ENCODE peak calls at places on chromosomes 4 and X, in seven cellular contexts. One of them, this sample, is unnamed.

GRCh38 chr4:46123872-46124755 is at the start of gene GABRG1:
- DNase-seq in fibroblast of pulmonary artery: no peak
- DNase-seq in uterus: no peak
- DNase-seq in mucosa of descending colon: no peak
- DNase-seq in osteoblast: peak; percentile 6
- DNase-seq in right atrium auricular region: no peak
- DNase-seq in OCI-LY7: no peak
- DNase-seq in this sample: no peak

GRCh38 chr4:28677808-28678207 is 1817.2 kb downstream of the STIM2 start:
- DNase-seq in uterus: no peak
- DNase-seq in osteoblast: no peak
- DNase-seq in mucosa of descending colon: no peak
- DNase-seq in right atrium auricular region: no peak
- DNase-seq in fibroblast of pulmonary artery: no peak
- DNase-seq in OCI-LY7: no peak
- DNase-seq in this sample: no peak

GRCh38 chr4:163392328-163392727 is 48.6 kb downstream of the NPY5R start:
- DNase-seq in right atrium auricular region: no peak
- DNase-seq in osteoblast: no peak
- DNase-seq in fibroblast of pulmonary artery: peak; percentile 50
- DNase-seq in OCI-LY7: no peak
- DNase-seq in mucosa of descending colon: no peak
- DNase-seq in uterus: no peak
- DNase-seq in this sample: no peak

GRCh38 chrX:19852014-19853005 is 35.1 kb downstream of the SH3KBP1 start:
- DNase-seq in right atrium auricular region: no peak
- DNase-seq in OCI-LY7: no peak
- DNase-seq in fibroblast of pulmonary artery: peak; percentile 70
- DNase-seq in mucosa of descending colon: no peak
- DNase-seq in uterus: peak; percentile 19
- DNase-seq in osteoblast: no peak
- DNase-seq in this sample: peak; percentile 78

GRCh38 chrX:140764401-140764919 is 54.9 kb downstream of the LINC00632 start:
- DNase-seq in fibroblast of pulmonary artery: peak; percentile 60
- DNase-seq in mucosa of descending colon: peak; percentile 41
- DNase-seq in right atrium auricular region: no peak
- DNase-seq in osteoblast: no peak
- DNase-seq in uterus: peak; percentile 21
- DNase-seq in OCI-LY7: no peak
- DNase-seq in this sample: peak; percentile 51

GRCh38 chr4:2799971-2800690 is 7.2 kb downstream of the SH3BP2 start:
- DNase-seq in right atrium auricular region: no peak
- DNase-seq in osteoblast: peak; percentile 68
- DNase-seq in mucosa of descending colon: peak; percentile 67
- DNase-seq in uterus: no peak
- DNase-seq in fibroblast of pulmonary artery: no peak
- DNase-seq in OCI-LY7: no peak
- DNase-seq in this sample: no peak

GRCh38 chrX:120752431-120753128 is 122.7 kb upstream of the C1GALT1C1 start:
- DNase-seq in fibroblast of pulmonary artery: no peak
- DNase-seq in OCI-LY7: peak; percentile 50
- DNase-seq in mucosa of descending colon: no peak
- DNase-seq in right atrium auricular region: no peak
- DNase-seq in uterus: peak; percentile 17
- DNase-seq in osteoblast: no peak
- DNase-seq in this sample: no peak

GRCh38 chrX:121832446-121832845 is 785.0 kb downstream of the GLUD2 start:
- DNase-seq in OCI-LY7: no peak
- DNase-seq in osteoblast: no peak
- DNase-seq in uterus: no peak
- DNase-seq in fibroblast of pulmonary artery: peak; percentile 19
- DNase-seq in mucosa of descending colon: no peak
- DNase-seq in right atrium auricular region: no peak
- DNase-seq in this sample: peak; percentile 5

GRCh38 chr4:88005086-88005485 is 2.3 kb upstream of the PKD2 start:
- DNase-seq in right atrium auricular region: no peak
- DNase-seq in osteoblast: peak; percentile 84
- DNase-seq in uterus: peak; percentile 45
- DNase-seq in fibroblast of pulmonary artery: peak; percentile 28
- DNase-seq in OCI-LY7: no peak
- DNase-seq in mucosa of descending colon: no peak
- DNase-seq in this sample: peak; percentile 92

GRCh38 chr4:125582302-125582701 is 267.5 kb downstream of the FAT4 start:
- DNase-seq in right atrium auricular region: no peak
- DNase-seq in osteoblast: no peak
- DNase-seq in fibroblast of pulmonary artery: peak; percentile 35
- DNase-seq in uterus: no peak
- DNase-seq in OCI-LY7: no peak
- DNase-seq in mucosa of descending colon: no peak
- DNase-seq in this sample: no peak

GRCh38 chr4:84502333-84502954 is 3.4 kb upstream of the NKX6-1 start:
- DNase-seq in OCI-LY7: no peak
- DNase-seq in fibroblast of pulmonary artery: no peak
- DNase-seq in osteoblast: no peak
- DNase-seq in right atrium auricular region: no peak
- DNase-seq in uterus: no peak
- DNase-seq in mucosa of descending colon: no peak
- DNase-seq in this sample: no peak

GRCh38 chr4:177093964-177094363 is 215.7 kb upstream of the NEIL3 start:
- DNase-seq in fibroblast of pulmonary artery: no peak
- DNase-seq in uterus: no peak
- DNase-seq in OCI-LY7: no peak
- DNase-seq in osteoblast: no peak
- DNase-seq in right atrium auricular region: no peak
- DNase-seq in mucosa of descending colon: no peak
- DNase-seq in this sample: peak; percentile 44

GRCh38 chr4:166594326-166594946 is 639.9 kb downstream of the SPOCK3 start:
- DNase-seq in OCI-LY7: peak; percentile 0
- DNase-seq in uterus: no peak
- DNase-seq in right atrium auricular region: no peak
- DNase-seq in osteoblast: peak; percentile 77
- DNase-seq in mucosa of descending colon: no peak
- DNase-seq in fibroblast of pulmonary artery: peak; percentile 74
- DNase-seq in this sample: peak; percentile 76

GRCh38 chr4:2696423-2696822 is 59.7 kb downstream of the TNIP2 start:
- DNase-seq in osteoblast: no peak
- DNase-seq in fibroblast of pulmonary artery: no peak
- DNase-seq in mucosa of descending colon: peak; percentile 70
- DNase-seq in right atrium auricular region: no peak
- DNase-seq in uterus: no peak
- DNase-seq in OCI-LY7: peak; percentile 98
- DNase-seq in this sample: no peak

GRCh38 chrX:55057691-55058249 is 17.1 kb upstream of the PAGE2B start:
- DNase-seq in uterus: no peak
- DNase-seq in osteoblast: no peak
- DNase-seq in OCI-LY7: peak; percentile 32
- DNase-seq in fibroblast of pulmonary artery: peak; percentile 62
- DNase-seq in mucosa of descending colon: no peak
- DNase-seq in right atrium auricular region: no peak
- DNase-seq in this sample: peak; percentile 56

GRCh38 chrX:7278356-7278755 is 130.4 kb upstream of the PUDP start:
- DNase-seq in mucosa of descending colon: no peak
- DNase-seq in right atrium auricular region: no peak
- DNase-seq in fibroblast of pulmonary artery: no peak
- DNase-seq in uterus: no peak
- DNase-seq in osteoblast: no peak
- DNase-seq in OCI-LY7: no peak
- DNase-seq in this sample: no peak

GRCh38 chrX:105282077-105282476 is 61.6 kb upstream of the TEX13A start:
- DNase-seq in right atrium auricular region: no peak
- DNase-seq in OCI-LY7: no peak
- DNase-seq in mucosa of descending colon: no peak
- DNase-seq in uterus: no peak
- DNase-seq in osteoblast: no peak
- DNase-seq in fibroblast of pulmonary artery: peak; percentile 34
- DNase-seq in this sample: no peak

GRCh38 chr4:118344801-118345200 is 8.0 kb downstream of the PRSS12 start:
- DNase-seq in OCI-LY7: no peak
- DNase-seq in osteoblast: no peak
- DNase-seq in fibroblast of pulmonary artery: no peak
- DNase-seq in right atrium auricular region: no peak
- DNase-seq in mucosa of descending colon: no peak
- DNase-seq in uterus: no peak
- DNase-seq in this sample: no peak

GRCh38 chr4:95167809-95168208 is 381.0 kb downstream of the UNC5C start:
- DNase-seq in right atrium auricular region: no peak
- DNase-seq in OCI-LY7: peak; percentile 50
- DNase-seq in fibroblast of pulmonary artery: peak; percentile 11
- DNase-seq in mucosa of descending colon: no peak
- DNase-seq in uterus: no peak
- DNase-seq in osteoblast: peak; percentile 55
- DNase-seq in this sample: no peak

GRCh38 chrX:18542131-18542530 is 116.7 kb downstream of the CDKL5 start:
- DNase-seq in OCI-LY7: no peak
- DNase-seq in fibroblast of pulmonary artery: no peak
- DNase-seq in right atrium auricular region: no peak
- DNase-seq in osteoblast: no peak
- DNase-seq in mucosa of descending colon: no peak
- DNase-seq in uterus: no peak
- DNase-seq in this sample: no peak

GRCh38 chrX:109857898-109858297 is 124.8 kb upstream of the ACSL4 start:
- DNase-seq in uterus: no peak
- DNase-seq in mucosa of descending colon: no peak
- DNase-seq in fibroblast of pulmonary artery: peak; percentile 68
- DNase-seq in osteoblast: no peak
- DNase-seq in OCI-LY7: no peak
- DNase-seq in right atrium auricular region: no peak
- DNase-seq in this sample: peak; percentile 80

GRCh38 chr4:158490629-158491028 is 31.1 kb upstream of the RXFP1 start:
- DNase-seq in uterus: no peak
- DNase-seq in osteoblast: no peak
- DNase-seq in mucosa of descending colon: no peak
- DNase-seq in right atrium auricular region: no peak
- DNase-seq in OCI-LY7: no peak
- DNase-seq in fibroblast of pulmonary artery: no peak
- DNase-seq in this sample: no peak

GRCh38 chrX:79140731-79141130 is 3.8 kb upstream of the GPR174 start:
- DNase-seq in uterus: no peak
- DNase-seq in mucosa of descending colon: no peak
- DNase-seq in osteoblast: no peak
- DNase-seq in fibroblast of pulmonary artery: no peak
- DNase-seq in right atrium auricular region: no peak
- DNase-seq in OCI-LY7: no peak
- DNase-seq in this sample: no peak

GRCh38 chr4:8045909-8046308 is 106.2 kb upstream of the AFAP1 start:
- DNase-seq in fibroblast of pulmonary artery: no peak
- DNase-seq in mucosa of descending colon: no peak
- DNase-seq in osteoblast: peak; percentile 18
- DNase-seq in right atrium auricular region: no peak
- DNase-seq in uterus: no peak
- DNase-seq in OCI-LY7: no peak
- DNase-seq in this sample: no peak

GRCh38 chr4:8046925-8047541 is 107.4 kb upstream of the AFAP1 start:
- DNase-seq in right atrium auricular region: no peak
- DNase-seq in uterus: no peak
- DNase-seq in OCI-LY7: no peak
- DNase-seq in fibroblast of pulmonary artery: no peak
- DNase-seq in mucosa of descending colon: no peak
- DNase-seq in osteoblast: peak; percentile 5
- DNase-seq in this sample: no peak

GRCh38 chr4:8043596-8043995 is 103.9 kb upstream of the AFAP1 start:
- DNase-seq in fibroblast of pulmonary artery: no peak
- DNase-seq in OCI-LY7: no peak
- DNase-seq in uterus: no peak
- DNase-seq in right atrium auricular region: no peak
- DNase-seq in osteoblast: peak; percentile 51
- DNase-seq in mucosa of descending colon: no peak
- DNase-seq in this sample: no peak

GRCh38 chr4:8044244-8044643 is 104.6 kb upstream of the AFAP1 start:
- DNase-seq in fibroblast of pulmonary artery: no peak
- DNase-seq in OCI-LY7: no peak
- DNase-seq in osteoblast: peak; percentile 37
- DNase-seq in right atrium auricular region: no peak
- DNase-seq in uterus: no peak
- DNase-seq in mucosa of descending colon: no peak
- DNase-seq in this sample: no peak

GRCh38 chr4:8044699-8045098 is 105.0 kb upstream of the AFAP1 start:
- DNase-seq in OCI-LY7: no peak
- DNase-seq in uterus: no peak
- DNase-seq in mucosa of descending colon: no peak
- DNase-seq in right atrium auricular region: no peak
- DNase-seq in fibroblast of pulmonary artery: no peak
- DNase-seq in osteoblast: peak; percentile 65
- DNase-seq in this sample: no peak
- H3K4me3 ChIP-seq in OCI-LY7: no peak overlapping the region
- H3K4me3 ChIP-seq in uterus: no peak overlapping the region
- H3K4me3 ChIP-seq in mucosa of descending colon: no peak overlapping the region
- H3K4me3 ChIP-seq in right atrium auricular region: no peak overlapping the region
- H3K4me3 ChIP-seq in fibroblast of pulmonary artery: no peak overlapping the region
- H3K4me3 ChIP-seq in osteoblast: no peak overlapping the region
- H3K4me3 ChIP-seq in this sample: no peak overlapping the region

DNA sequence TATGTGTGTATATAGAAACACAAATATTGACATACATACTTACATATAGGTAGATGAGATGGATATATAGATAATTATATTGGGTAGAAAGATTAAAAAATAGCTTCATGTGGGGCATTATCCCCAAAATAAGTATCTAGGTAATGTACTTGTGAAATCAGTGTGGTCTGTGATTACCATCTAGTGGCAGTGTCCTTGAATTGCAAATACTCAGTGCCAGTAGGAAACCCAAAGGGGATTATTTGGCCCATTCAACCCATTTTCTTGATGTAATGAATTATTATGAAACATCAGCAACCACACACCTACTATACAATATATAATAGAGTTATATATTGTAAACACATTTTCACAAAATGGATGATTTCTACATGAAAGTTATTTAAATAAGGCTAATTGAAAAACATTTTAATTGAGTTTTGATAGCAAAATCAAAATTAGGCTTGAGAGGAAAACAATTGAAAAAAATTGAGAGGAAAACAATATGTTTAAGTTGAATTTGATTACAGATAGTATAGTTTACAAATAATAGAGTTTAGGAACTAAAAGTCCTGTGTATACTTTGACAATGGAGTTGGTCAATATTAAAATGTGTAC is 389.4 kb downstream of the GALNTL6 start:
- DNase-seq in fibroblast of pulmonary artery: peak; percentile 46
- DNase-seq in right atrium auricular region: no peak
- DNase-seq in uterus: no peak
- DNase-seq in mucosa of descending colon: no peak
- DNase-seq in osteoblast: no peak
- DNase-seq in OCI-LY7: peak; percentile 31
- DNase-seq in this sample: peak; percentile 8
- TF ChIP-seq CTCF in fibroblast of pulmonary artery: peak; percentile 48
- TF ChIP-seq CTCF in right atrium auricular region: no peak
- TF ChIP-seq CTCF in uterus: no peak
- TF ChIP-seq CTCF in mucosa of descending colon: no peak
- TF ChIP-seq CTCF in osteoblast: peak; percentile 34
- TF ChIP-seq CTCF in OCI-LY7: peak; percentile 79
- TF ChIP-seq CTCF in this sample: peak; percentile 26

GRCh38 chr4:168633071-168633470 is 136.2 kb downstream of the PALLD start:
- DNase-seq in osteoblast: no peak
- DNase-seq in fibroblast of pulmonary artery: no peak
- DNase-seq in right atrium auricular region: no peak
- DNase-seq in mucosa of descending colon: no peak
- DNase-seq in OCI-LY7: no peak
- DNase-seq in uterus: no peak
- DNase-seq in this sample: no peak
- H3K4me3 ChIP-seq in osteoblast: peak overlapping the region; percentile 88
- H3K4me3 ChIP-seq in fibroblast of pulmonary artery: no peak overlapping the region
- H3K4me3 ChIP-seq in right atrium auricular region: peak overlapping the region; percentile 58
- H3K4me3 ChIP-seq in mucosa of descending colon: no peak overlapping the region
- H3K4me3 ChIP-seq in OCI-LY7: no peak overlapping the region
- H3K4me3 ChIP-seq in uterus: peak overlapping the region; percentile 54
- H3K4me3 ChIP-seq in this sample: peak overlapping the region; percentile 76

GRCh38 chr4:172596206-172596605 is 572.4 kb upstream of the GALNT7 start:
- DNase-seq in osteoblast: no peak
- DNase-seq in OCI-LY7: no peak
- DNase-seq in fibroblast of pulmonary artery: no peak
- DNase-seq in mucosa of descending colon: no peak
- DNase-seq in right atrium auricular region: no peak
- DNase-seq in uterus: no peak
- DNase-seq in this sample: no peak
- TF ChIP-seq CTCF in osteoblast: no peak
- TF ChIP-seq CTCF in OCI-LY7: no peak
- TF ChIP-seq CTCF in fibroblast of pulmonary artery: no peak
- TF ChIP-seq CTCF in mucosa of descending colon: no peak
- TF ChIP-seq CTCF in right atrium auricular region: no peak
- TF ChIP-seq CTCF in uterus: no peak
- TF ChIP-seq CTCF in this sample: no peak